ENCODE peak calls at places on chromosome 6, in six cellular contexts. G is T-helper 2 cell; L is dermis microvascular lymphatic vessel endothelial cell; T is left colon; Z is HS-5; K is stimulated activated CD8-positive, alpha-beta memory T cell treated with anti-CD3 and anti-CD28 coated beads, Interleukin-15, amount 100 ng/mL, for 24 hours. S is an unnamed sample.
A peak's percentile ranks its signal among the peaks of the same experiment; 100 is the strongest.

GRCh38 chr6:149699150-149699549 is 18.8 kb downstream of the LATS1 start:
- DNase-seq in L (no peak), G (no peak), T (no peak), Z (no peak), K (no peak), S (no peak)

GRCh38 chr6:24929255-24929654 is 6.5 kb downstream of the RIPOR2 start:
- DNase-seq in K (no peak), L (no peak), G (no peak), T (no peak), Z (no peak), S (no peak)

GRCh38 chr6:7909323-7910276 is 988 bp downstream of the TXNDC5 start:
- DNase-seq in K (no peak), T (peak; percentile 63), L (peak; percentile 86), Z (peak; percentile 8), G (peak; percentile 27), S (no peak)

GRCh38 chr6:146968041-146968760 is 236.0 kb upstream of the STXBP5 start:
- DNase-seq in K (no peak), T (no peak), L (peak; percentile 51), G (no peak), Z (peak; percentile 83), S (no peak)

GRCh38 chr6:6686748-6687601 is 98.5 kb downstream of the LY86 start:
- DNase-seq in Z (no peak), G (no peak), T (peak; percentile 98), K (no peak), L (peak; percentile 99), S (peak; percentile 75)

GRCh38 chr6:130233332-130233731 is 10.6 kb upstream of the SAMD3 start:
- DNase-seq in L (no peak), G (no peak), Z (no peak), K (no peak), T (no peak), S (no peak)

GRCh38 chr6:138805431-138805830 is 9.5 kb downstream of the ECT2L start:
- DNase-seq in Z (peak; percentile 19), L (no peak), G (no peak), T (no peak), K (no peak), S (no peak)

GRCh38 chr6:38264605-38265004 is 375.1 kb downstream of the BTBD9 start:
- DNase-seq in T (no peak), G (no peak), K (no peak), Z (no peak), L (no peak), S (no peak)

GRCh38 chr6:72218125-72218524 is 331.8 kb downstream of the RIMS1 start:
- DNase-seq in L (peak; percentile 17), Z (no peak), T (no peak), G (no peak), K (no peak), S (no peak)

GRCh38 chr6:6565488-6565887 is 23.0 kb upstream of the LY86 start:
- DNase-seq in Z (no peak), G (no peak), L (no peak), T (no peak), K (no peak), S (no peak)

GRCh38 chr6:135647521-135647920 is 150.0 kb upstream of the AHI1 start:
- DNase-seq in G (no peak), K (no peak), L (no peak), Z (no peak), T (no peak), S (no peak)

S was measured in CD14-positive monocyte.